ENCODE peak calls at places on chromosomes 16 and 17, in four cellular contexts. One of them, this sample, is unnamed.

GRCh38 chr17:40373999-40374398 is 9.5 kb upstream of the GJD3 start:
- DNase-seq in fibroblast of mammary gland: no peak
- DNase-seq in GM23248: no peak
- DNase-seq in EL: no peak
- DNase-seq in this sample: no peak

GRCh38 chr17:18960803-18961511 is 9.0 kb downstream of the SLC5A10 start:
- DNase-seq in fibroblast of mammary gland: peak
- DNase-seq in GM23248: peak
- DNase-seq in EL: peak
- DNase-seq in this sample: peak

GRCh38 chr17:34725740-34726139 is 146.4 kb downstream of the TMEM132E start:
- DNase-seq in fibroblast of mammary gland: no peak
- DNase-seq in EL: no peak
- DNase-seq in GM23248: no peak
- DNase-seq in this sample: no peak

GRCh38 chr16:76386784-76387183 is 109.6 kb downstream of the CNTNAP4 start:
- DNase-seq in EL: no peak
- DNase-seq in GM23248: no peak
- DNase-seq in fibroblast of mammary gland: peak
- DNase-seq in this sample: no peak

GRCh38 chr16:88439706-88440105 is 13.4 kb upstream of the ZFPM1 start:
- DNase-seq in GM23248: no peak
- DNase-seq in fibroblast of mammary gland: no peak
- DNase-seq in EL: no peak
- DNase-seq in this sample: no peak

GRCh38 chr17:488993-489757 is 136.6 kb upstream of the RPH3AL start:
- DNase-seq in GM23248: peak
- DNase-seq in fibroblast of mammary gland: no peak
- DNase-seq in EL: peak
- DNase-seq in this sample: peak

GRCh38 chr17:58991718-58992331 is 114.9 kb downstream of the TRIM37 start:
- DNase-seq in EL: peak
- DNase-seq in GM23248: peak
- DNase-seq in fibroblast of mammary gland: no peak
- DNase-seq in this sample: peak

GRCh38 chr16:53949716-53950410 is 245.9 kb downstream of the FTO start:
- DNase-seq in fibroblast of mammary gland: no peak
- DNase-seq in GM23248: no peak
- DNase-seq in EL: no peak
- DNase-seq in this sample: no peak

GRCh38 chr17:80002242-80002641 is 33.4 kb downstream of the TBC1D16 start:
- DNase-seq in GM23248: no peak
- DNase-seq in fibroblast of mammary gland: no peak
- DNase-seq in EL: no peak
- DNase-seq in this sample: no peak

GRCh38 chr17:1495265-1495664 is 2.8 kb upstream of the MYO1C start:
- DNase-seq in EL: peak
- DNase-seq in fibroblast of mammary gland: no peak
- DNase-seq in GM23248: peak
- DNase-seq in this sample: peak

GRCh38 chr16:58644108-58644507 is 14.5 kb upstream of the CNOT1 start:
- DNase-seq in EL: no peak
- DNase-seq in GM23248: no peak
- DNase-seq in fibroblast of mammary gland: no peak
- DNase-seq in this sample: no peak

GRCh38 chr17:752620-753219 is 656 bp upstream of the GEMIN4 start:
- DNase-seq in fibroblast of mammary gland: peak
- DNase-seq in GM23248: peak
- DNase-seq in EL: peak
- DNase-seq in this sample: peak

GRCh38 chr16:27195941-27196595 is 7.3 kb upstream of the KDM8 start:
- DNase-seq in GM23248: no peak
- DNase-seq in fibroblast of mammary gland: no peak
- DNase-seq in EL: no peak
- DNase-seq in this sample: no peak

GRCh38 chr17:1188812-1189211 is 9.0 kb upstream of the ABR start:
- DNase-seq in EL: peak
- DNase-seq in fibroblast of mammary gland: peak
- DNase-seq in GM23248: peak
- DNase-seq in this sample: peak

GRCh38 chr16:20383106-20384029 is 21.2 kb downstream of the PDILT start:
- DNase-seq in EL: peak
- DNase-seq in GM23248: peak
- DNase-seq in fibroblast of mammary gland: peak
- DNase-seq in this sample: peak

GRCh38 chr17:40307691-40308289 is 1.2 kb upstream of the RARA start:
- DNase-seq in fibroblast of mammary gland: no peak
- DNase-seq in EL: no peak
- DNase-seq in GM23248: peak
- DNase-seq in this sample: no peak

GRCh38 chr17:39487946-39488345 is 26.7 kb downstream of the CDK12 start:
- DNase-seq in EL: peak
- DNase-seq in GM23248: peak
- DNase-seq in fibroblast of mammary gland: peak
- DNase-seq in this sample: no peak